ENCODE peak calls at places on chromosome 2, in eight cellular contexts. B, O, U, V, Q, P, Y and K are unnamed samples.

GRCh38 chr2:171272039-171272438 is 111.3 kb upstream of the TLK1 start:
- DNase-seq in B (peak; percentile 91), O (no peak), U (peak; percentile 84), V (peak; percentile 96), Q (peak; percentile 94), P (peak; percentile 81), Y (no peak), K (no peak)

GRCh38 chr2:127343277-127343676 is 44.5 kb downstream of the MAP3K2 start:
- DNase-seq in B (no peak), O (no peak), U (no peak), V (no peak), Q (no peak), P (no peak), Y (no peak), K (no peak)

GRCh38 chr2:114350186-114350725 is 92.2 kb upstream of the DPP10 start:
- DNase-seq in B (no peak), O (no peak), U (no peak), V (no peak), Q (no peak), P (no peak), Y (no peak), K (no peak)

GRCh38 chr2:198374375-198375072 is 570.1 kb downstream of the PLCL1 start:
- DNase-seq in B (peak; percentile 70), O (peak; percentile 66), U (peak; percentile 57), V (peak; percentile 22), Q (peak; percentile 74), P (peak; percentile 25), Y (no peak), K (no peak)

GRCh38 chr2:46303233-46303632 is 6.0 kb downstream of the EPAS1 start:
- DNase-seq in B (no peak), O (no peak), U (no peak), V (no peak), Q (no peak), P (no peak), Y (no peak), K (no peak)

GRCh38 chr2:108982259-108982679 is 6.8 kb downstream of the EDAR start:
- DNase-seq in B (no peak), O (no peak), U (no peak), V (no peak), Q (no peak), P (no peak), Y (no peak), K (no peak)

GRCh38 chr2:148006249-148007007 is 14.1 kb downstream of the ORC4 start:
- DNase-seq in B (no peak), O (no peak), U (no peak), V (no peak), Q (no peak), P (no peak), Y (no peak), K (no peak)

GRCh38 chr2:230695551-230695950 is 17.1 kb upstream of the CAB39 start:
- DNase-seq in B (no peak), O (no peak), U (no peak), V (no peak), Q (no peak), P (no peak), Y (no peak), K (no peak)

GRCh38 chr2:221166283-221166682 is 405.8 kb downstream of the EPHA4 start:
- DNase-seq in B (no peak), O (no peak), U (no peak), V (no peak), Q (no peak), P (no peak), Y (no peak), K (no peak)

GRCh38 chr2:176892818-176893217 is 319.8 kb upstream of the HNRNPA3 start:
- DNase-seq in B (no peak), O (no peak), U (no peak), V (no peak), Q (no peak), P (no peak), Y (no peak), K (no peak)

GRCh38 chr2:179352181-179352580 is 87.5 kb upstream of the SESTD1 start:
- DNase-seq in B (no peak), O (no peak), U (no peak), V (no peak), Q (no peak), P (no peak), Y (no peak), K (no peak)

GRCh38 chr2:179354296-179354695 is 89.7 kb upstream of the SESTD1 start:
- DNase-seq in B (no peak), O (no peak), U (no peak), V (no peak), Q (no peak), P (no peak), Y (no peak), K (no peak)

GRCh38 chr2:179349670-179350303 is 85.2 kb upstream of the SESTD1 start:
- DNase-seq in B (no peak), O (no peak), U (no peak), V (no peak), Q (no peak), P (no peak), Y (no peak), K (no peak)

GRCh38 chr2:179355881-179356280 is 91.2 kb upstream of the SESTD1 start:
- DNase-seq in B (no peak), O (no peak), U (no peak), V (no peak), Q (peak; percentile 29), P (no peak), Y (no peak), K (no peak)

DNA sequence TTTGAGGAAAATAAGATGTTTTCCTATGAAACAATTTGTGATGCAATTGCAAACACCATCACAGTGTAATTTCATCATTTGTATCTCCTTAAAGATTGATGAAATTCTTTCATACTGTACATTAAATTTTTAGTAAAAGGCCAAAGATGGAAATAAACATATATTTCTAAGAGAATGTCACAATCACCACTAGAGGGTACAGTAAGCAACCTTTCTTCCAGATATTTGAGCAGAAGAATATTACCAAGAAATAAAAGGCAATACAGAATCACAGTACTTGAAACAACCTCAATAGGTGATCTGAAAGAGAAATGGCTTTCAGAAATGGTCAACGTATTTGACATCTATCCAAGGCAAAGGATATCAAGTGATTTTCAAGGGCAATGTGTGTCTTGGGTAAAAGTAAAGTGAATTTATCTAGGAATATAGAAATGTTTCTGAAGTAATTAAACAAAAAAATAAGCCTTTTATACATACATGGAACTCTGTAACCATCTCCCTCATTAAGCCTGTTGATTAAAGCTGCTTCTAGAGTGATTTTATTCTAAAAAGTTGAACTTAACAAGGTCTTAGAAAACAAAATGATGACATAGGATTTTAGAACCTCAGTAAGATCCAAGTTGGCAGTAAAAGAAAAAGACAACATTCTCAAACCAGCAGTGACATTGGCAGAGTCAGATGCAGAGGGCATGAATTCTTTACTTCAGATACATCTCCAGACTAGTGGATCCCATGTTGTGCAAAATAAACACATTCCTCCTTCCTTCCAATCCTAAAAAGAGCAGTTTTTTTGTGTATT is 90.3 kb upstream of the SESTD1 start:
- DNase-seq in B (peak; percentile 30), O (no peak), U (no peak), V (no peak), Q (peak; percentile 20), P (no peak), Y (no peak), K (no peak)
- TF ChIP-seq CTCF in B (peak; percentile 49), O (no peak), U (no peak), V (peak; percentile 48), Q (peak; percentile 33), P (no peak), Y (peak; percentile 26), K (peak; percentile 52)

DNA sequence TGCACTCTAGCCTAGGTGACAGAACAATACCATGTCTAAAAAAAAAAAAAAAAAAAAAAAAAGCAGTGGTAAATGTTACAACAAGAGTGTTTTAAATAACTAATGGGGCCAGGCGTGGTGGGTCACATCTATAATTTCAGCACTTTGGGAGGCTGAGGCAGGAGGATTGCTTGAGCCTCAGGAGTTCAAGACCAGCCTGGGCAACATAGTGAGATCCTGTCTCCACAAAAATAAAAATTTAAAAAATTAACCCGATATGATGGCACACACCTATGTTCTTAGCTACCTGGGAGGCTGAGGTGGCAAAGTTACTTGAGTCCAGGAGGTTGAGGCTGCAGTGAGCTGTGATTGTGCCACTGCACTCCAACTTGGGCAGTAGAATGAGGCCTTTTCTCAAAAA is 37.1 kb downstream of the PAPOLG start:
- DNase-seq in B (no peak), O (no peak), U (no peak), V (no peak), Q (no peak), P (no peak), Y (no peak), K (no peak)
- TF ChIP-seq CTCF in B (no peak), O (no peak), U (no peak), V (no peak), Q (no peak), P (no peak), Y (no peak), K (no peak)

GRCh38 chr2:150484461-150484931 is 3.0 kb downstream of the RND3 start:
- DNase-seq in B (peak; percentile 51), O (no peak), U (no peak), V (no peak), Q (peak; percentile 55), P (no peak), Y (no peak), K (no peak)

GRCh38 chr2:150487537-150488429 is at the start of gene RND3:
- DNase-seq in B (peak; percentile 99), O (peak; percentile 95), U (peak; percentile 100), V (peak; percentile 91), Q (peak; percentile 99), P (peak; percentile 95), Y (peak; percentile 95), K (peak; percentile 97)

GRCh38 chr2:150486539-150487484 is 655 bp downstream of the RND3 start:
- DNase-seq in B (peak; percentile 68), O (peak; percentile 16), U (no peak), V (no peak), Q (peak; percentile 63), P (peak; percentile 37), Y (no peak), K (no peak)

GRCh38 chr2:150485114-150485870 is 2.2 kb downstream of the RND3 start:
- DNase-seq in B (peak; percentile 79), O (peak; percentile 58), U (no peak), V (no peak), Q (peak; percentile 80), P (peak; percentile 86), Y (peak; percentile 92), K (peak; percentile 84)

GRCh38 chr2:150485871-150486538 is 1.5 kb downstream of the RND3 start:
- DNase-seq in B (peak; percentile 90), O (peak; percentile 40), U (no peak), V (no peak), Q (peak; percentile 86), P (peak; percentile 74), Y (peak; percentile 80), K (peak; percentile 76)
- TF ChIP-seq CTCF in B (no peak), O (peak; percentile 16), U (no peak), V (no peak), Q (no peak), P (no peak), Y (no peak), K (peak; percentile 33)

DNA sequence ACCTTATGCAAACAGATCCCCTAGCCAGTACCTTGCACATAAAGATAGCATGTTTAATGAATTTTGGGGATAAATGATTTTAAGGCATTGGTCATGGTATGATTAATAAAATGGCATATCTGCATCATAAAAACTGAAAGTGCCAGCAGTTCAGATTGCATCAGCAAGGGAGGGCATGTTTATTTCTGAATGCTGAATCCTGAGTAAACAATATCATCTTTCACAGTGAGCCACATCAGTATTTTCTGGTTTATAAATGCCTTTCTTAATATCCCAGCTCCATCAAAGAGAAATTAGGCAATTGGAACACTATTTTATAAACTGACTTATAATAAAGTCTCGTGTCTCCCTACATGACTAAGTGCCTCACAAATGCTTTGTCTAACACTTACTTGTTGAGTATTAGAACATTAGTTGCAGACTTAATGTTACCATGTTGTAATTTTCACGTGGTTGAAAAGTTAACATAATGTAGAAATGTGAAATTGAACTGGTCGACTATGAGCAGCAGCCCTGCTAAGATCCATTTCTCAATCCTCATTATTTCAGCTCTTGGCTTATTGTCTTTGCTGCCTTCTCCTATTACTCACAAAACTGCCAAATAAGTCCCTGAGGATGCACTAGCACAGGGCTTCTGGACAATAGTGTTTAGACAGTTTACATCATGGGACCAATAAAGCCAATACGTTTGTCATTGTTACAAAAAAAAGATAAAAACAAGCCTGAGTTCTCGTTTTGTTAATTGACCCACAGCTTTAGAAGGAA is 48.0 kb downstream of the LANCL1 start:
- DNase-seq in B (no peak), O (no peak), U (no peak), V (no peak), Q (peak; percentile 32), P (no peak), Y (no peak), K (no peak)
- TF ChIP-seq CTCF in B (no peak), O (no peak), U (no peak), V (no peak), Q (no peak), P (no peak), Y (no peak), K (no peak)